ENCODE peak calls at places on chromosomes 2 and 18, in eight cellular contexts. B, O, I, S, F, J, L and Q are unnamed samples.

GRCh38 chr2:85164145-85164559 is 31.0 kb downstream of the TCF7L1 start:
- DNase-seq in B (no peak), S (no peak), J (no peak), O (peak), L (no peak), I (no peak), F (no peak), Q (no peak)

GRCh38 chr2:228039752-228040534 is 141.5 kb downstream of the SPHKAP start:
- DNase-seq in B (peak), I (no peak), S (no peak), J (no peak), F (no peak), L (no peak), O (peak), Q (no peak)

GRCh38 chr18:58671941-58672565 is 788 bp downstream of the MALT1 start:
- DNase-seq in O (no peak), F (peak), J (peak), L (no peak), S (no peak), I (no peak), B (peak), Q (peak)

GRCh38 chr2:2161871-2162653 is 169.0 kb downstream of the MYT1L start:
- DNase-seq in S (no peak), O (no peak), L (no peak), B (no peak), F (no peak), I (no peak), J (no peak), Q (no peak)

GRCh38 chr2:24540011-24540477 is 49.0 kb downstream of the NCOA1 start:
- DNase-seq in O (no peak), J (no peak), F (no peak), B (no peak), I (no peak), L (no peak), S (no peak), Q (no peak)

GRCh38 chr2:182015334-182016109 is 29.9 kb downstream of the PPP1R1C start:
- DNase-seq in F (no peak), L (no peak), S (no peak), O (no peak), I (no peak), B (peak), J (no peak), Q (peak)

GRCh38 chr2:197873293-197873701 is 68.9 kb downstream of the PLCL1 start:
- DNase-seq in B (peak), J (no peak), O (no peak), I (peak), L (no peak), F (no peak), S (no peak), Q (peak)

GRCh38 chr2:71556811-71557210 is 103.5 kb downstream of the DYSF start:
- DNase-seq in I (no peak), S (no peak), O (no peak), J (no peak), L (no peak), B (no peak), F (no peak), Q (no peak)

GRCh38 chr2:233351423-233351822 is 2.9 kb upstream of the DGKD start:
- DNase-seq in J (no peak), L (no peak), F (no peak), B (peak), S (no peak), I (no peak), O (no peak), Q (peak)

GRCh38 chr2:39521876-39522517 is 84.9 kb upstream of the MAP4K3 start:
- DNase-seq in F (no peak), L (no peak), I (no peak), B (no peak), S (no peak), O (no peak), J (no peak), Q (no peak)

GRCh38 chr2:58895849-58896248 is 654.7 kb upstream of the FANCL start:
- DNase-seq in I (no peak), B (peak), O (no peak), F (no peak), S (peak), J (no peak), L (no peak), Q (no peak)

GRCh38 chr2:39897273-39897672 is 118.2 kb upstream of the THUMPD2 start:
- DNase-seq in O (no peak), S (no peak), J (no peak), I (no peak), B (no peak), L (no peak), F (no peak), Q (no peak)

GRCh38 chr2:23447405-23447804 is 62.4 kb downstream of the KLHL29 start:
- DNase-seq in I (no peak), J (no peak), S (no peak), F (no peak), L (no peak), O (no peak), B (no peak), Q (no peak)

GRCh38 chr18:35039633-35040032 is 1.6 kb upstream of the MAPRE2 start:
- DNase-seq in B (no peak), L (no peak), J (no peak), I (no peak), S (no peak), O (no peak), F (no peak), Q (peak)

GRCh38 chr2:223221120-223221859 is 169.3 kb downstream of the KCNE4 start:
- DNase-seq in J (no peak), F (no peak), S (no peak), I (no peak), L (no peak), O (no peak), B (no peak), Q (no peak)

GRCh38 chr2:46275995-46276394 is 21.2 kb upstream of the EPAS1 start:
- DNase-seq in F (no peak), I (peak), O (no peak), J (peak), B (no peak), L (peak), S (peak), Q (peak)

GRCh38 chr2:55018619-55019018 is 31.6 kb downstream of the RTN4 start:
- DNase-seq in B (no peak), O (no peak), S (no peak), F (no peak), J (no peak), I (no peak), L (no peak), Q (no peak)

GRCh38 chr2:70241338-70241737 is 7.1 kb downstream of the TIA1 start:
- DNase-seq in S (no peak), L (no peak), B (peak), F (no peak), J (no peak), I (no peak), O (no peak), Q (no peak)

GRCh38 chr2:134819334-134819733 is 19.1 kb upstream of the ACMSD start:
- DNase-seq in L (no peak), B (peak), F (no peak), J (no peak), S (no peak), O (no peak), I (no peak), Q (peak)

GRCh38 chr18:49668583-49669290 is 106.9 kb downstream of the LIPG start:
- DNase-seq in F (no peak), S (peak), B (peak), L (no peak), I (no peak), J (no peak), O (no peak), Q (no peak)

GRCh38 chr2:217988014-217988839 is 14.6 kb downstream of the TNS1 start:
- DNase-seq in I (peak), B (peak), J (peak), O (peak), L (peak), F (peak), S (peak), Q (peak)

GRCh38 chr2:224796695-224797305 is 80.6 kb upstream of the CCDC195 start:
- DNase-seq in L (no peak), B (no peak), S (no peak), I (no peak), J (no peak), O (no peak), F (no peak), Q (no peak)

GRCh38 chr2:196241175-196241574 is 69.8 kb upstream of the STK17B start:
- DNase-seq in J (no peak), I (no peak), B (no peak), O (no peak), L (no peak), S (no peak), F (no peak), Q (no peak)

GRCh38 chr18:9535430-9535972 is 60.2 kb downstream of the RALBP1 start:
- DNase-seq in O (peak), S (no peak), B (peak), F (no peak), J (no peak), I (peak), L (no peak), Q (peak)

GRCh38 chr2:183232161-183232865 is 108.1 kb downstream of the NUP35 start:
- DNase-seq in J (no peak), F (no peak), B (no peak), S (no peak), O (no peak), L (no peak), I (no peak), Q (no peak)

GRCh38 chr2:23993736-23994269 is 16.1 kb upstream of the MFSD2B start:
- DNase-seq in S (no peak), J (no peak), I (no peak), B (no peak), F (no peak), L (no peak), O (no peak), Q (no peak)

GRCh38 chr2:120373424-120373823 is 27.5 kb downstream of the INHBB start:
- DNase-seq in L (peak), S (no peak), B (no peak), O (no peak), J (no peak), I (no peak), F (no peak), Q (no peak)

GRCh38 chr2:16091576-16092282 is 151.4 kb downstream of the MYCN start:
- DNase-seq in B (no peak), S (no peak), J (no peak), L (no peak), I (no peak), O (no peak), F (no peak), Q (no peak)

GRCh38 chr18:13241083-13241892 is 22.7 kb downstream of the LDLRAD4 start:
- DNase-seq in I (no peak), O (no peak), B (no peak), J (no peak), L (no peak), S (no peak), F (no peak), Q (no peak)

GRCh38 chr2:15560988-15561573 is at the start of gene NBAS:
- DNase-seq in F (peak), J (peak), B (peak), S (peak), O (peak), L (peak), I (peak), Q (peak)

GRCh38 chr2:142682528-142682927 is 194.9 kb upstream of the KYNU start:
- DNase-seq in B (peak), J (no peak), O (no peak), F (no peak), L (no peak), S (no peak), I (no peak), Q (peak)

DNA sequence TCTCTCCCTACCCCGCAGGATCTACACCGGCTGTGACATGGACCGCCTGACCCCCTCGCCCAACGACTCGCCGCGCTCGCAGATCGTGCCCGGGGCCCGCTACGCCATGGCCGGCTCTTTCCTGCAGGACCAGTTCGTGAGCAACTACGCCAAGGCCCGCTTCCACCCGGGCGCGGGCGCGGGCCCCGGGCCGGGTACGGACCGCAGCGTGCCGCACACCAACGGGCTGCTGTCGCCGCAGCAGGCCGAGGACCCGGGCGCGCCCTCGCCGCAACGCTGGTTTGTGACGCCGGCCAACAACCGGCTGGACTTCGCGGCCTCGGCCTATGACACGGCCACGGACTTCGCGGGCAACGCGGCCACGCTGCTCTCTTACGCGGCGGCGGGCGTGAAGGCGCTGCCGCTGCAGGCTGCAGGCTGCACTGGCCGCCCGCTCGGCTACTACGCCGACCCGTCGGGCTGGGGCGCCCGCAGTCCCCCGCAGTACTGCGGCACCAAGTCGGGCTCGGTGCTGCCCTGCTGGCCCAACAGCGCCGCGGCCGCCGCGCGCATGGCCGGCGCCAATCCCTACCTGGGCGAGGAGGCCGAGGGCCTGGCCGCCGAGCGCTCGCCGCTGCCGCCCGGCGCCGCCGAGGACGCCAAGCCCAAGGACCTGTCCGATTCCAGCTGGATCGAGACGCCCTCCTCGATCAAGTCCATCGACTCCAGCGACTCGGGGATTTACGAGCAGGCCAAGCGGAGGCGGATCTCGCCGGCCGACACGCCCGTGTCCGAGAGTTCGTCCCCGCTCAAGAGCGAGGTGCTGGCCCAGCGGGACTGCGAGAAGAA is 7.5 kb downstream of the TBR1 start:
- DNase-seq in I (no peak), O (peak), J (no peak), F (no peak), L (peak), S (peak), B (no peak), Q (no peak)
- H3K4me3 ChIP-seq in I (peak), O (peak), J (no peak), F (peak), L (peak), S (peak), B (no peak), Q (peak)

GRCh38 chr2:231395188-231396057 is at the start of gene B3GNT7:
- DNase-seq in J (no peak), I (no peak), S (no peak), L (peak), F (peak), O (peak), B (no peak), Q (no peak)

GRCh38 chr2:231391981-231392380 is 3.5 kb upstream of the B3GNT7 start:
- DNase-seq in J (no peak), S (no peak), I (no peak), F (peak), B (no peak), L (no peak), O (peak), Q (no peak)

GRCh38 chr2:231392431-231393148 is 2.9 kb upstream of the B3GNT7 start:
- DNase-seq in B (no peak), J (no peak), L (no peak), I (no peak), O (peak), S (no peak), F (no peak), Q (no peak)

GRCh38 chr2:231394201-231395141 is 1.0 kb upstream of the B3GNT7 start:
- DNase-seq in O (peak), J (no peak), B (no peak), F (peak), S (no peak), L (peak), I (no peak), Q (no peak)

DNA sequence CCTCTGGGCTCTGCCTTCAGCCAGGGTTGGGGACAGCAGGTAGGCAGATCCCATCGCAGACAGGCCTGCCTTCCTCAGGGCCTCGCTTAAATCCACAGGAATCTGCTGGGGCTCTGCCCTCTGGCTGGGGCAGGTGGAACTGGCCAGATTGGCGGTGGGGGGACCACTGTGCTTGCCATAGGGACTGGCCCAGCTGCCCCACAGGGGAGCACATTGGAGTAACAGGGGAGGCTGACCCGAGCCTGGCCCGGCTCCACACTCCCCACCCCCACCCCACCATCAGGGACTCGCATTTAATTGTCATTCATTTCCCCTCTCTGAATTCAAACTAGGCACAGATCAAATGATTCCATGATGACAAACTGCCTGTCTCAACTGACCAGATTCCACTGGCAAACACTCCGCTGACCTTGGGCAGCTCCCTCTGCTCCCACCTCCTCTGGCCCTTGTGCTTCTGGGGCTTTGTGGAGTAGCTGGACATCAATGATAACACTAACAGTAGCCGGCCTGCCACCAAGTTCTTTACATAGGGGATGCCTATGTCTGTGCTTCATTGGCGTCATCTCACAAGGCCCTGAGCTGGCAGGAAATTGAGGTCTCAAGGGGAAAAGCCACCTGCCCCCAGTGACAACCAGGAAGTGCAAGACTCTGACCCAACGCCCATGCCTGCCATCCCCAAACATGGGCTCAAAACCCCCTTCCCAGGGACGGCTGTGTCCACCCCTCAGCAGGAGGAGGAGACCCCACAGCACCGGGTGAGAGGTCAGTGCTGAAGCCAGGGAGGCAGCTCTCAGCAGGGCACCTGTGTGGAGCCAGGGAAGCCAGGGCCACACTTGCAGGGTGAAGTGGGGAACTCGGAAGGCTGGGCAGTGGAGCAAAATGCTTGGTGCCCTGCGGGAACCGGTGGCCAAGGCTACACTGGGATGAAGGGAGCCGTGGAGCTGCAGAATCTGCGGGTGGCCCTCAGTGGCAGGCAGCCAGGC is 2.1 kb upstream of the B3GNT7 start:
- DNase-seq in J (peak), B (no peak), S (no peak), I (no peak), O (peak), F (no peak), L (no peak), Q (no peak)
- TF ChIP-seq CTCF in J (no peak), B (peak), S (peak), I (peak), O (no peak), F (peak), L (peak), Q (peak)

GRCh38 chr2:127675335-127676261 is at the start of gene LIMS2:
- DNase-seq in B (no peak), L (peak), F (no peak), O (peak), I (no peak), J (no peak), S (peak), Q (no peak)

GRCh38 chr2:127672341-127673303 is 2.7 kb downstream of the LIMS2 start:
- DNase-seq in F (no peak), L (peak), J (no peak), B (no peak), I (no peak), O (peak), S (peak), Q (no peak)

GRCh38 chr2:127671557-127672302 is 3.6 kb downstream of the LIMS2 start:
- DNase-seq in L (peak), S (no peak), O (peak), B (no peak), J (no peak), I (no peak), F (no peak), Q (no peak)

GRCh38 chr2:127674241-127675209 is 805 bp downstream of the LIMS2 start:
- DNase-seq in B (no peak), S (peak), F (no peak), L (peak), O (peak), J (no peak), I (no peak), Q (no peak)

DNA sequence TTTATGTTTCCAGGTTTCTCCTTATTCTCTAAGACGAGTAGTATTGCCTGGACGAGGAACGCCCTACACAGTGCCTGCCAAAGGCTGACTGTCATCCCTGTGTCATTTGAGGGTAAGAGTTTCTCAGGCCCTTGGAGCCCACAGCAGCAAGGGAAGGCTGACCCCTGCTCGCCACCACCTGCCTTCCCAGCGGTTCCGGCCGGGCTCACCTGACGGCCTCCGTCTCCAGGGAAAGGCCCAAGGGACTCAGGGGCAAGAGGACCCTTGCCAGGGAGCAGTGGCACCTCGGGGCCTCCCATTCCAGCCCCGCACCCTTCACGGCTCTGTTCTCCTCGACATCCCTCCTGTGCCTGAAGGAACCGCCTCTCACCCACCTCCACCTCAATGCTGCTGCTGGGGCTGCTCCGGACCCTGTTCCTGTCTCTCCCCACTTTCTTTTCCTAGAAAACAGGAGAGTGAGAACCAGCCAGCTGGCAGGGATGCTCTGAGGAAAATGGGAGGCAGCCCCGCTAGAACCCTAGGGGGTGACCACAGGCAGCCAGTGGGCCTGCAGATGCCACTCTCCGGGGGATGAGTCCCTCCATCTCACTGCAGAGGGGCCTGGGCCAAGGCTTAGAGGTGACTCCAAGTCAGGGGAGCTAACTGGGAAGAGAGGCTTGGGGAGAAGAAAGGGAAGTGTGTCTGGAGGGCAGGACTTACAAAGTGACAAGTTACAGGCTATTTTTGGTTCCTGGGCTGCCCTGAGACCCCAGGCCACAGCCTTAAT is 1.8 kb downstream of the LIMS2 start:
- DNase-seq in B (no peak), L (peak), O (peak), F (no peak), J (no peak), S (peak), I (no peak), Q (no peak)
- H3K4me3 ChIP-seq in B (no peak), L (no peak), O (no peak), F (no peak), J (no peak), S (peak), I (peak), Q (no peak)

GRCh38 chr2:208269091-208269490 is 3.0 kb downstream of the PIKFYVE start:
- DNase-seq in O (no peak), I (no peak), B (no peak), L (no peak), S (no peak), J (no peak), F (no peak), Q (no peak)
- TF ChIP-seq CTCF in O (peak), I (no peak), B (peak), L (no peak), S (peak), J (peak), F (no peak), Q (peak)

DNA sequence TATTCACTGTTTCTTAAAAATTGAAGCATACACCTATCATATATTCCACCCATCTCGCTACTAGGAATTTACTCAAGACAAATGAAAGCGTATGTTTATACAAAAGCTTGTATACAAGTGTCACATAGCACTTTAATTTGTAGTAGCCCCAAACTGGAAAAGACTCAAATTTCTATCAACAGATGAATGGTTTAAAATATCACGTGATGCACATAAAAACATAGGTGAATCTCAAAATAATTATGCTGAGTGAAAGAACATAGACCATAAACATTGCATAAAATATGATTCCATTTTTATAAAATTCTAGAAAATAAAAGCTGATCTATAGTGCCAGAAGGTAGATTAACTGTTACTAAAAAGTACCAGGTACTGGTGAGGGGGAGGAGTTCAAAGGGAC is 392.9 kb upstream of the LRATD1 start:
- DNase-seq in O (no peak), L (no peak), S (no peak), B (no peak), J (no peak), I (no peak), F (no peak), Q (no peak)
- H3K4me3 ChIP-seq in O (no peak), L (no peak), S (no peak), B (no peak), J (no peak), I (no peak), F (no peak), Q (no peak)